ENCODE peak calls at places on chromosomes 6 and 20, in five cellular contexts. Q is endothelial cell of umbilical vein, S is sigmoid colon, P is transverse colon, B is H1. Z is an unnamed sample.

GRCh38 chr6:136108591-136108990 is 141.5 kb downstream of the MTFR2 start:
- DNase-seq in Q (peak; percentile 66), S (no peak), P (no peak), B (no peak), Z (no peak)

GRCh38 chr6:119241124-119241491 is 108.5 kb downstream of the MAN1A1 start:
- DNase-seq in Q (peak; percentile 36), S (peak; percentile 71), P (no peak), B (no peak), Z (no peak)

GRCh38 chr6:101614774-101615173 is 221.3 kb downstream of the GRIK2 start:
- DNase-seq in Q (no peak), S (no peak), P (no peak), B (no peak), Z (no peak)

GRCh38 chr6:149974825-149975224 is 11.1 kb downstream of the ULBP1 start:
- DNase-seq in Q (no peak), S (no peak), P (no peak), B (peak; percentile 38), Z (peak; percentile 47)

GRCh38 chr6:31614674-31615578 is at the start of gene AIF1:
- DNase-seq in Q (no peak), S (no peak), P (no peak), B (no peak), Z (no peak)

GRCh38 chr6:74369556-74369993 is 673.6 kb downstream of the CD109 start:
- DNase-seq in Q (peak; percentile 5), S (no peak), P (no peak), B (no peak), Z (no peak)

GRCh38 chr20:24912397-24913075 is 36.5 kb upstream of the CST7 start:
- DNase-seq in Q (no peak), S (peak; percentile 46), P (no peak), B (peak; percentile 20), Z (peak; percentile 62)

GRCh38 chr6:2917065-2917464 is 14.0 kb upstream of the SERPINB9 start:
- DNase-seq in Q (no peak), S (no peak), P (no peak), B (peak; percentile 46), Z (no peak)

GRCh38 chr6:38241200-38241599 is 398.5 kb downstream of the BTBD9 start:
- DNase-seq in Q (no peak), S (no peak), P (no peak), B (no peak), Z (no peak)

GRCh38 chr6:5285081-5285480 is 23.8 kb downstream of the FARS2 start:
- DNase-seq in Q (no peak), S (no peak), P (no peak), B (no peak), Z (no peak)

GRCh38 chr6:5280926-5281325 is 19.6 kb downstream of the FARS2 start:
- DNase-seq in Q (no peak), S (no peak), P (no peak), B (no peak), Z (no peak)

GRCh38 chr6:5279891-5280338 is 18.6 kb downstream of the FARS2 start:
- DNase-seq in Q (no peak), S (no peak), P (no peak), B (no peak), Z (no peak)

GRCh38 chr6:5285526-5285925 is 24.2 kb downstream of the FARS2 start:
- DNase-seq in Q (no peak), S (no peak), P (no peak), B (no peak), Z (no peak)

DNA sequence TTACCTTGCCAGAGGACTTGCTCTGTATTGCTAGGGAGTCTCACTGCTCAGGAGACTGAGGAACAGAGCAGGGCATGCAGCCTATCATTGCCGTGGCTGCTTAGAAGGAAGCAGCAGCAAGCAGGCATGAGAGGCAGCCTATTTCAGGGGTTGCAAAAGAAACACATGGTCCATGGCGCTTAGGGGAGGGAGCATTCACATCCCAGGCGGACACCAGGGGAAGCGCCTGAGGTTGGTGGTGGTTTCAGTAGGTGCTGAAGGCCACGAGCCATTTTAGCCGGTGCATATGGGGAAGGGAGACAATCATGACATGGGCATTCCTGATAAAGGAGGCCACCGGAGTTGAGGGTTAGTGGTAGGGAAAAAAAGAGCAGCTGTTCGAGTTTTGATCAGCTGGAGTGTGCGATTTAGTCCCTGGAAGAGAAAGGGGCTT is 20.9 kb downstream of the FARS2 start:
- DNase-seq in Q (no peak), S (no peak), P (no peak), B (no peak), Z (no peak)
- TF ChIP-seq POLR2AphosphoS5 in Q (no peak), S (no peak), P (no peak), B (no peak), Z (no peak)

GRCh38 chr20:46767127-46767761 is 57.8 kb downstream of the SLC2A10 start:
- DNase-seq in Q (peak; percentile 25), S (no peak), P (peak; percentile 51), B (peak; percentile 72), Z (no peak)
- TF ChIP-seq CTCF in Q (peak; percentile 64), S (peak; percentile 27), P (peak; percentile 56), B (peak; percentile 88), Z (no peak)

DNA sequence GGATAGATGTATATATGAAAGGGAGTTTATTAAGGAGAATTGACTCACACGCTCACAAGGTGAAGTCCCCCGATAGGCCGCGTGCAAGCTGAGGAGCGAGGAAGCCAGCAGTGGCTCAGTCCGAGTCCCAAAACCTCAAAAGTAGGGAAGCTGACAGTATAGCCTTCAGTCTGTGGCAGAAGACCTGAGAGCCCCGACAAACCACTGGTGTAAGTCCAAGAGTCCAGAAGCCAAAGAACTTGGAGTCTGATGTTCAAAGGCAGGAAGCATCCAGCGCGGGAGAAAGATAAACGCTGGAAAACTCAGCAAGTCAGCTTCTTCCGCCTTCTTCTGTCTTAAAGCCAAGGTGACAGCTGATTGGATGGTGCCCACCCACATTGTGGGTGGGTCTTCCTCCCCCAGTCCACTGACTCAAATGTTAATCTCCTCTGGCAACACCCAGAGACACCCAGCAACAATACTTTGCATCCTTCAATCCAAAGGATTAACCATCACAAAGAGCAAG is 102.6 kb upstream of the GJE1 start:
- DNase-seq in Q (peak; percentile 51), S (no peak), P (no peak), B (no peak), Z (no peak)
- TF ChIP-seq POLR2AphosphoS5 in Q (no peak), S (no peak), P (no peak), B (no peak), Z (no peak)

GRCh38 chr6:43176423-43176786 is 5.3 kb downstream of the SRF start:
- DNase-seq in Q (no peak), S (no peak), P (no peak), B (no peak), Z (no peak)

GRCh38 chr6:43172127-43173007 is 1.3 kb downstream of the SRF start:
- DNase-seq in Q (peak; percentile 43), S (peak; percentile 79), P (peak; percentile 62), B (peak; percentile 66), Z (no peak)

GRCh38 chr6:43175676-43176422 is 4.8 kb downstream of the SRF start:
- DNase-seq in Q (no peak), S (no peak), P (no peak), B (no peak), Z (no peak)

GRCh38 chr6:43173496-43174262 is 2.6 kb downstream of the SRF start:
- DNase-seq in Q (no peak), S (peak; percentile 70), P (no peak), B (no peak), Z (no peak)

GRCh38 chr6:43174263-43175112 is 3.4 kb downstream of the SRF start:
- DNase-seq in Q (peak; percentile 99), S (peak; percentile 99), P (peak; percentile 98), B (peak; percentile 95), Z (peak; percentile 100)
- TF ChIP-seq CTCF in Q (peak; percentile 28), S (no peak), P (peak; percentile 56), B (no peak), Z (no peak)